ENCODE peak calls at places on chromosomes 16 and 17, in six cellular contexts. L is RCC 7860, P is DND-41, F is mesenchymal stem cell, Z is NCI-H1092 treated with DMSO at 0.1 percent for 48 hours, H is HT1080. B is an unnamed sample.
A peak's percentile ranks its signal among the peaks of the same experiment; 100 is the strongest.

GRCh38 chr17:42484304-42484703 is 25.6 kb downstream of the ATP6V0A1 start:
- DNase-seq in Z (no peak), H (no peak), F (no peak), P (peak; percentile 92), L (no peak), B (peak; percentile 44)

GRCh38 chr17:64130559-64131001 is 636 bp upstream of the ERN1 start:
- DNase-seq in H (no peak), P (no peak), Z (no peak), F (peak; percentile 87), L (no peak), B (peak; percentile 88)

GRCh38 chr16:4682616-4683254 is 10.6 kb upstream of the NUDT16L1 start:
- DNase-seq in F (peak; percentile 33), L (peak; percentile 39), H (peak; percentile 47), P (peak; percentile 43), Z (no peak), B (peak; percentile 12)

GRCh38 chr17:48491527-48492273 is 39.1 kb downstream of the HOXB1 start:
- DNase-seq in F (peak; percentile 85), P (no peak), H (no peak), L (no peak), Z (no peak), B (peak; percentile 57)

GRCh38 chr17:79842656-79843474 is 3.6 kb upstream of the CBX4 start:
- DNase-seq in Z (peak; percentile 34), L (no peak), H (no peak), P (no peak), F (peak; percentile 59), B (no peak)

GRCh38 chr16:58499615-58500328 is at the start of gene NDRG4:
- DNase-seq in P (no peak), Z (peak; percentile 86), L (peak; percentile 60), F (peak; percentile 94), H (peak; percentile 84), B (peak; percentile 74)

GRCh38 chr17:12680407-12680897 is 14.8 kb downstream of the MYOCD start:
- DNase-seq in F (no peak), L (no peak), Z (no peak), P (no peak), H (no peak), B (no peak)

GRCh38 chr17:17403899-17404576 is 72.8 kb upstream of the MED9 start:
- DNase-seq in L (no peak), Z (peak; percentile 89), F (no peak), H (no peak), P (peak; percentile 98), B (no peak)

GRCh38 chr16:21228473-21228872 is 5.0 kb upstream of the ANKS4B start:
- DNase-seq in Z (no peak), P (no peak), F (no peak), H (no peak), L (no peak), B (no peak)

GRCh38 chr17:71063559-71063958 is 894.2 kb downstream of the KCNJ2 start:
- DNase-seq in L (no peak), P (no peak), Z (no peak), H (no peak), F (no peak), B (no peak)

GRCh38 chr17:79991924-79992656 is 43.6 kb downstream of the TBC1D16 start:
- DNase-seq in F (peak; percentile 46), L (no peak), P (peak; percentile 69), Z (peak; percentile 77), H (no peak), B (no peak)

GRCh38 chr17:80836971-80837481 is 154.6 kb upstream of the CHMP6 start:
- DNase-seq in H (no peak), P (no peak), F (no peak), L (no peak), Z (peak; percentile 69), B (no peak)

GRCh38 chr16:25097304-25097988 is 14.1 kb upstream of the LCMT1 start:
- DNase-seq in L (no peak), Z (no peak), P (no peak), H (no peak), F (peak; percentile 14), B (no peak)

GRCh38 chr16:47461598-47462266 is 601 bp downstream of the PHKB start:
- DNase-seq in F (peak; percentile 69), Z (peak; percentile 25), L (peak; percentile 67), H (peak; percentile 44), P (peak; percentile 39), B (peak; percentile 76)

GRCh38 chr16:88374736-88375135 is 8.0 kb upstream of the ZNF469 start:
- DNase-seq in L (no peak), P (no peak), H (no peak), F (no peak), Z (no peak), B (no peak)

GRCh38 chr17:74380086-74380958 is 13.0 kb downstream of the GPR142 start:
- DNase-seq in Z (no peak), F (no peak), L (no peak), H (no peak), P (no peak), B (peak; percentile 71)

GRCh38 chr17:49434821-49435581 is 20.3 kb upstream of the PHB1 start:
- DNase-seq in P (peak; percentile 51), F (peak; percentile 66), H (peak; percentile 49), L (no peak), Z (peak; percentile 0), B (peak; percentile 41)

GRCh38 chr16:96935-97381 is 18.9 kb downstream of the MPG start:
- DNase-seq in P (peak; percentile 91), H (peak; percentile 84), Z (peak; percentile 85), L (peak; percentile 74), F (peak; percentile 91), B (peak; percentile 77)

GRCh38 chr16:57263585-57264351 is 18.7 kb downstream of the ARL2BP start:
- DNase-seq in F (no peak), H (no peak), L (no peak), Z (no peak), P (no peak), B (no peak)

GRCh38 chr16:86951831-86952598 is 365.2 kb downstream of the C16orf95 start:
- DNase-seq in F (peak; percentile 96), H (peak; percentile 99), Z (no peak), P (no peak), L (peak; percentile 98), B (peak; percentile 99)

GRCh38 chr16:17328971-17329370 is 141.8 kb downstream of the XYLT1 start:
- DNase-seq in Z (no peak), L (no peak), H (no peak), F (no peak), P (no peak), B (no peak)

GRCh38 chr16:88651989-88652762 is 1.3 kb upstream of the CYBA start:
- DNase-seq in L (no peak), H (no peak), F (no peak), P (no peak), Z (no peak), B (no peak)

GRCh38 chr17:78214706-78215061 is 631 bp downstream of the BIRC5 start:
- DNase-seq in F (peak; percentile 5), L (no peak), H (no peak), Z (no peak), P (peak; percentile 19), B (no peak)

GRCh38 chr17:64653325-64653984 is 8.7 kb downstream of the SMURF2 start:
- DNase-seq in L (no peak), P (no peak), F (peak; percentile 62), Z (no peak), H (no peak), B (peak; percentile 60)

GRCh38 chr17:57722704-57723043 is 22.4 kb downstream of the CCDC182 start:
- DNase-seq in F (no peak), L (no peak), P (no peak), H (no peak), Z (no peak), B (no peak)

GRCh38 chr16:28491080-28491969 is 549 bp downstream of the CLN3 start:
- DNase-seq in P (peak; percentile 33), F (peak; percentile 32), H (no peak), Z (peak; percentile 12), L (no peak), B (peak; percentile 36)

GRCh38 chr16:8893976-8894690 is 12.0 kb downstream of the LITAFD start:
- DNase-seq in P (no peak), Z (no peak), H (no peak), L (no peak), F (no peak), B (no peak)

GRCh38 chr17:28724500-28725165 is 1.4 kb downstream of the TLCD1 start:
- DNase-seq in F (no peak), P (no peak), Z (peak; percentile 19), L (no peak), H (no peak), B (no peak)

GRCh38 chr17:3960764-3961163 is 3.5 kb downstream of the ATP2A3 start:
- DNase-seq in L (no peak), P (no peak), F (no peak), H (no peak), Z (peak; percentile 34), B (no peak)

GRCh38 chr16:21159281-21159951 is 942 bp downstream of the LDAF1 start:
- DNase-seq in P (peak; percentile 10), F (peak; percentile 40), L (no peak), H (no peak), Z (no peak), B (no peak)

GRCh38 chr16:59783191-59783590 is 1049.1 kb upstream of the GOT2 start:
- DNase-seq in Z (no peak), P (no peak), L (no peak), F (no peak), H (no peak), B (no peak)

GRCh38 chr17:49969134-49969759 is at the start of gene DLX4:
- DNase-seq in L (no peak), P (no peak), F (no peak), Z (no peak), H (no peak), B (no peak)

GRCh38 chr17:45230787-45231480 is 9.2 kb downstream of the FMNL1 start:
- DNase-seq in H (peak; percentile 46), L (no peak), F (peak; percentile 38), P (no peak), Z (peak; percentile 90), B (peak; percentile 57)

GRCh38 chr16:47928008-47928407 is 227.8 kb downstream of the ABCC12 start:
- DNase-seq in Z (no peak), F (no peak), P (no peak), L (no peak), H (peak; percentile 8), B (no peak)

GRCh38 chr16:88359008-88359407 is 23.8 kb upstream of the ZNF469 start:
- DNase-seq in Z (no peak), P (no peak), L (no peak), H (no peak), F (no peak), B (no peak)

GRCh38 chr16:56600398-56600999 is 7.9 kb upstream of the MT2A start:
- DNase-seq in P (peak; percentile 28), L (peak; percentile 19), F (peak; percentile 59), H (peak; percentile 60), Z (peak; percentile 25), B (peak; percentile 74)

GRCh38 chr17:1469231-1469852 is 13.3 kb upstream of the CRK start:
- DNase-seq in P (no peak), L (no peak), Z (no peak), F (no peak), H (peak; percentile 50), B (no peak)

GRCh38 chr17:80565347-80566053 is 20.9 kb downstream of the RPTOR start:
- DNase-seq in F (no peak), Z (no peak), L (no peak), P (peak; percentile 9), H (no peak), B (no peak)